ENCODE peak calls at places on chromosome 11, in seven cellular contexts. G is IMR-90, Y is HTR-8/SVneo, R is RWPE1, V is Calu3, H is NCI-H1694 treated with DMSO at 0.1 percent for 48 hours, N is mucosa of gallbladder. U is an unnamed sample.

GRCh38 chr11:46895821-46896220 is 22.5 kb downstream of the LRP4 start:
- DNase-seq in G (no peak), Y (no peak), R (no peak), V (no peak), H (peak), N (peak), U (no peak)

GRCh38 chr11:30488304-30488998 is 97.7 kb downstream of the MPPED2 start:
- DNase-seq in G (peak), Y (no peak), R (no peak), V (peak), H (no peak), N (peak), U (no peak)

GRCh38 chr11:37946155-37946766 is 1348.2 kb upstream of the RAG2 start:
- DNase-seq in G (peak), Y (no peak), R (no peak), V (peak), H (peak), N (peak), U (peak)

GRCh38 chr11:65212226-65212801 is 30.6 kb downstream of the CAPN1 start:
- DNase-seq in G (no peak), Y (no peak), R (no peak), V (no peak), H (no peak), N (no peak), U (no peak)

GRCh38 chr11:1988174-1988573 is 9.5 kb downstream of the H19 start:
- DNase-seq in G (no peak), Y (no peak), R (no peak), V (no peak), H (no peak), N (no peak), U (no peak)

GRCh38 chr11:110837535-110838127 is 125.4 kb upstream of the ARHGAP20 start:
- DNase-seq in G (no peak), Y (no peak), R (no peak), V (no peak), H (no peak), N (no peak), U (no peak)

GRCh38 chr11:66291706-66292542 is at the start of gene TMEM151A:
- DNase-seq in G (no peak), Y (no peak), R (no peak), V (peak), H (no peak), N (no peak), U (no peak)

GRCh38 chr11:47179655-47179991 is 2.9 kb upstream of the ARFGAP2 start:
- DNase-seq in G (peak), Y (peak), R (no peak), V (peak), H (peak), N (no peak), U (peak)

GRCh38 chr11:124865902-124866851 is 945 bp downstream of the ROBO3 start:
- DNase-seq in G (peak), Y (peak), R (peak), V (peak), H (peak), N (peak), U (peak)

GRCh38 chr11:114160884-114161283 is 101.4 kb downstream of the ZBTB16 start:
- DNase-seq in G (no peak), Y (no peak), R (no peak), V (no peak), H (no peak), N (no peak), U (no peak)

GRCh38 chr11:126007263-126007662 is 55.4 kb downstream of the CDON start:
- DNase-seq in G (peak), Y (no peak), R (peak), V (peak), H (no peak), N (no peak), U (peak)

GRCh38 chr11:96426356-96427103 is 36.7 kb downstream of the JRKL start:
- DNase-seq in G (peak), Y (peak), R (peak), V (no peak), H (peak), N (no peak), U (peak)

GRCh38 chr11:1017269-1018005 is 19.1 kb downstream of the MUC6 start:
- DNase-seq in G (no peak), Y (no peak), R (no peak), V (no peak), H (no peak), N (no peak), U (peak)

GRCh38 chr11:58616594-58616993 is 5.9 kb upstream of the CNTF start:
- DNase-seq in G (peak), Y (no peak), R (peak), V (no peak), H (peak), N (peak), U (peak)

GRCh38 chr11:124608146-124608545 is 3.1 kb upstream of the PANX3 start:
- DNase-seq in G (no peak), Y (no peak), R (no peak), V (no peak), H (no peak), N (no peak), U (no peak)

GRCh38 chr11:8963569-8964323 is 496 bp downstream of the TMEM9B start:
- DNase-seq in G (no peak), Y (peak), R (peak), V (peak), H (peak), N (peak), U (peak)

GRCh38 chr11:100467821-100468508 is 219.1 kb upstream of the ARHGAP42 start:
- DNase-seq in G (no peak), Y (no peak), R (no peak), V (no peak), H (no peak), N (no peak), U (peak)

GRCh38 chr11:34653031-34653430 is 32.1 kb downstream of the EHF start:
- DNase-seq in G (no peak), Y (no peak), R (no peak), V (no peak), H (no peak), N (no peak), U (peak)

GRCh38 chr11:64559351-64560138 is 31.5 kb upstream of the SLC22A12 start:
- DNase-seq in G (no peak), Y (no peak), R (no peak), V (no peak), H (no peak), N (no peak), U (no peak)

GRCh38 chr11:78050964-78051831 is 12.5 kb upstream of the THRSP start:
- DNase-seq in G (peak), Y (peak), R (no peak), V (no peak), H (no peak), N (no peak), U (peak)

GRCh38 chr11:77879218-77879617 is 58.3 kb downstream of the AAMDC start:
- DNase-seq in G (peak), Y (no peak), R (no peak), V (no peak), H (no peak), N (no peak), U (peak)

GRCh38 chr11:73344191-73344607 is 32.0 kb upstream of the RELT start:
- DNase-seq in G (no peak), Y (no peak), R (no peak), V (no peak), H (no peak), N (no peak), U (no peak)

GRCh38 chr11:124762077-124762623 is at the start of gene ESAM:
- DNase-seq in G (no peak), Y (no peak), R (no peak), V (peak), H (no peak), N (no peak), U (no peak)

GRCh38 chr11:12889243-12889642 is 119.9 kb upstream of the RASSF10 start:
- DNase-seq in G (peak), Y (no peak), R (no peak), V (no peak), H (no peak), N (peak), U (peak)

GRCh38 chr11:124315052-124315451 is 1.3 kb upstream of the OR8D1 start:
- DNase-seq in G (peak), Y (no peak), R (no peak), V (no peak), H (no peak), N (no peak), U (peak)

GRCh38 chr11:70068950-70069349 is 9.2 kb upstream of the ANO1 start:
- DNase-seq in G (no peak), Y (no peak), R (no peak), V (no peak), H (no peak), N (no peak), U (no peak)

GRCh38 chr11:47186937-47187681 is 875 bp upstream of the PACSIN3 start:
- DNase-seq in G (peak), Y (peak), R (peak), V (peak), H (peak), N (peak), U (peak)

GRCh38 chr11:72191961-72192381 is at the start of gene FOLR1:
- DNase-seq in G (no peak), Y (peak), R (no peak), V (peak), H (no peak), N (no peak), U (peak)

GRCh38 chr11:119615879-119616190 is 113.2 kb downstream of the NECTIN1 start:
- DNase-seq in G (no peak), Y (no peak), R (no peak), V (no peak), H (no peak), N (no peak), U (no peak)

GRCh38 chr11:112723676-112724075 is 237.5 kb upstream of the NCAM1 start:
- DNase-seq in G (no peak), Y (no peak), R (no peak), V (no peak), H (no peak), N (no peak), U (no peak)

GRCh38 chr11:11313426-11313825 is 39.6 kb downstream of the CSNK2A3 start:
- DNase-seq in G (peak), Y (no peak), R (peak), V (peak), H (no peak), N (peak), U (no peak)